ENCODE peak calls at places on chromosomes 4 and X, in ten cellular contexts. F is tibial artery; B is cardiac muscle cell; H is CD8-positive, alpha-beta T cell; O is uterus; A is heart left ventricle; T is upper lobe of left lung; X is vagina; L is right atrium auricular region; D is PC-3. E is an unnamed sample.

GRCh38 chrX:47217121-47217851 is 1.2 kb upstream of the CDK16 start:
- DNase-seq in F (no peak), B (no peak), H (peak; percentile 38), O (peak; percentile 44), A (no peak), T (peak; percentile 38), X (peak; percentile 93), L (no peak), D (peak; percentile 75), E (no peak)

GRCh38 chr4:100177855-100178254 is 12.4 kb downstream of the DDIT4L start:
- DNase-seq in F (no peak), B (no peak), H (no peak), O (no peak), A (no peak), T (no peak), X (no peak), L (no peak), D (peak; percentile 17), E (no peak)

GRCh38 chrX:109855501-109855900 is 122.4 kb upstream of the ACSL4 start:
- DNase-seq in F (no peak), B (no peak), H (no peak), O (no peak), A (no peak), T (no peak), X (no peak), L (no peak), D (peak; percentile 32), E (no peak)

GRCh38 chrX:47169273-47169672 is 24.3 kb downstream of the RBM10 start:
- DNase-seq in F (no peak), B (no peak), H (no peak), O (peak; percentile 9), A (no peak), T (no peak), X (no peak), L (no peak), D (no peak), E (no peak)

GRCh38 chrX:103101280-103102042 is 8.5 kb upstream of the NXF3 start:
- DNase-seq in F (no peak), B (peak; percentile 37), H (no peak), O (no peak), A (no peak), T (no peak), X (no peak), L (peak; percentile 48), D (no peak), E (peak; percentile 77)

GRCh38 chr4:41069838-41070237 is 144.5 kb downstream of the APBB2 start:
- DNase-seq in F (no peak), B (no peak), H (no peak), O (no peak), A (no peak), T (no peak), X (no peak), L (no peak), D (no peak), E (no peak)

GRCh38 chr4:2848449-2848848 is 4.8 kb downstream of the ADD1 start:
- DNase-seq in F (no peak), B (no peak), H (no peak), O (no peak), A (no peak), T (peak; percentile 73), X (no peak), L (no peak), D (peak; percentile 12), E (no peak)

GRCh38 chrX:139158256-139158655 is 372.3 kb upstream of the F9 start:
- DNase-seq in F (no peak), B (no peak), H (no peak), O (no peak), A (no peak), T (peak; percentile 65), X (no peak), L (no peak), D (peak; percentile 55), E (peak; percentile 47)

GRCh38 chrX:125826774-125827451 is 339.2 kb downstream of the DCAF12L2 start:
- DNase-seq in F (no peak), B (no peak), H (no peak), O (no peak), A (no peak), T (no peak), X (no peak), L (no peak), D (no peak), E (no peak)

GRCh38 chrX:125826080-125826479 is 340.0 kb downstream of the DCAF12L2 start:
- DNase-seq in F (no peak), B (no peak), H (no peak), O (no peak), A (no peak), T (no peak), X (no peak), L (no peak), D (no peak), E (no peak)
- TF ChIP-seq CTCF in F (no peak), B (no peak), H (no peak), O (no peak), A (no peak), T (no peak), X (no peak), L (no peak), D (no peak), E (no peak)

GRCh38 chrX:38638952-38639529 is 77.7 kb downstream of the TSPAN7 start:
- DNase-seq in F (no peak), B (no peak), H (no peak), O (no peak), A (no peak), T (no peak), X (no peak), L (no peak), D (no peak), E (peak; percentile 4)

GRCh38 chrX:38639730-38640129 is 78.4 kb downstream of the TSPAN7 start:
- DNase-seq in F (no peak), B (no peak), H (no peak), O (no peak), A (no peak), T (no peak), X (no peak), L (no peak), D (no peak), E (no peak)

GRCh38 chrX:38634665-38635064 is 73.3 kb downstream of the TSPAN7 start:
- DNase-seq in F (no peak), B (no peak), H (no peak), O (no peak), A (no peak), T (no peak), X (no peak), L (no peak), D (no peak), E (no peak)

GRCh38 chrX:38641197-38641596 is 79.9 kb downstream of the TSPAN7 start:
- DNase-seq in F (no peak), B (no peak), H (no peak), O (no peak), A (no peak), T (no peak), X (no peak), L (no peak), D (no peak), E (peak; percentile 3)

DNA sequence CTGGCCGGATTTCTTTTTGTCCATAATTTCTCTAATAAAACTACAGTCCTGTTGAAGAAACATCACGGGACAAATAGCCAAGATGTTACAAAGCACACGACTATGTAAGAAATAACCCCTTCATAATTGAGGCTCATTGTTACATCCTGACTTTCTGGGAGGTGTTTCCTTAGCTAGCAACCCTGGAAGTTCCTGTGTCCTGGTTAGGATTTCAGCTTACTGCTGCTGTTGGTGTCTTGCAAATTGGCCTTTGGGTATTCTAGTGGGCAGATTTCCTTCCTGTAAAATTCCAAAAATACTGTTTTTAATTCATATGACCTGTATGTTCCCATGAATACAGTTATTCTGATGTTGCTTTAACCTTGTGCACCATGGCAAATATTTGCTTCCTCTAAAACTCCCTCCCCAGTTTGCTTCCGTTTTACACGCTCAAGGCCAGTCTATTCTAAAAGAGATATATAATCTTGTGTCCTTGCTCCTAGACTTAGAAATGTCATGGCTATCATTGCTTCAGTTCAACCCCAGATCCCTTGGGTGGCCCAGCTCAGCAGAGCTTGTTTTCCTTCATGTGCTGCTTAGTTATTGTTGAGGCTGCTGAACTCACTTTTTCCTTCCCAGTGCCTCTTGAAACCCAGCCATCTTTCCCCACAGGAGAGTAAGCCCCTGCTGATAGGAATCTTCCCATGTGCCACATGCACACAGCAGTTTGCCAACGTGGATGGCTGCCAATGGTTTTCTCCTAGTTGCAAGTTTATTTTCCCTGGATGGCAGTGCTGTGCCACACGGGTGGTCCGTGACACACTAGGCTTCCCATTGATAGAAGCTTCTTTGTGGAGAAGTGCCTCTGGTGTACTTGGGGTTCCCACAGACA is 75.8 kb downstream of the TSPAN7 start:
- DNase-seq in F (no peak), B (no peak), H (no peak), O (peak; percentile 20), A (no peak), T (no peak), X (no peak), L (no peak), D (no peak), E (no peak)
- H3K4me1 ChIP-seq in F (no peaks in the 10 kb centered on the region), B (peaks cover 11% of the 10 kb centered on the region), H (no peaks in the 10 kb centered on the region), O (no peaks in the 10 kb centered on the region), A (no peaks in the 10 kb centered on the region), T (no peaks in the 10 kb centered on the region), X (no peaks in the 10 kb centered on the region), L (no peaks in the 10 kb centered on the region), D (no peaks in the 10 kb centered on the region), E (peaks cover 16% of the 10 kb centered on the region)

DNA sequence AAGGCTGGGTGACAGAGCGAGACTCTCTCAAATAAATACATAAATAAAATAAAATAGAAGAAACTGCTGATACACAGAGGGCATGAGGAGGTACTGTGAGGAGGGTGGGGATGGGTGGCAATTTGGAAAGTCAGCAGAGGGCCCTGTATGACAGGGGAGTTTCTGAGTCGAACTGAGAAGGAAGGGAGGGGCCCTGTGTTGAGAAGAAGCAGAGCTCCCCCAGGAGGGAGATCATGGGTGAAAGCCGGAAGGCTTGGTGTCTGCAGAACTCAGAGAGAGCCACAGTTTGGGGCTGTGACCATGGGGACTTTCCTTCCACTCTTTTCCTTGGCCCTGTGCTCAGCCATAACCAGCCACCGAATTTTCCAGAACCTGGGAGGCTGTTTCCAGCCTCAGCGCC is 24.8 kb upstream of the AFAP1 start:
- DNase-seq in F (no peak), B (no peak), H (no peak), O (no peak), A (no peak), T (no peak), X (no peak), L (no peak), D (peak; percentile 26), E (no peak)
- TF ChIP-seq CTCF in F (no peak), B (no peak), H (no peak), O (no peak), A (no peak), T (no peak), X (no peak), L (no peak), D (peak; percentile 15), E (no peak)

GRCh38 chrX:40085714-40086113 is 12.0 kb downstream of the BCOR start:
- DNase-seq in F (peak; percentile 80), B (no peak), H (no peak), O (no peak), A (no peak), T (no peak), X (no peak), L (no peak), D (no peak), E (no peak)

GRCh38 chrX:40086569-40087335 is 11.0 kb downstream of the BCOR start:
- DNase-seq in F (no peak), B (no peak), H (no peak), O (no peak), A (no peak), T (no peak), X (no peak), L (no peak), D (no peak), E (no peak)

GRCh38 chrX:40088803-40089540 is 8.8 kb downstream of the BCOR start:
- DNase-seq in F (no peak), B (no peak), H (no peak), O (no peak), A (no peak), T (no peak), X (no peak), L (no peak), D (no peak), E (no peak)

GRCh38 chrX:40088299-40088625 is 9.5 kb downstream of the BCOR start:
- DNase-seq in F (no peak), B (no peak), H (no peak), O (no peak), A (no peak), T (no peak), X (no peak), L (no peak), D (no peak), E (no peak)

GRCh38 chrX:40087574-40088298 is 10.0 kb downstream of the BCOR start:
- DNase-seq in F (no peak), B (no peak), H (no peak), O (no peak), A (no peak), T (no peak), X (no peak), L (no peak), D (no peak), E (peak; percentile 69)
- H3K4me1 ChIP-seq in F (no peaks in the 10 kb centered on the region), B (peaks cover 77% of the 10 kb centered on the region), H (peaks cover 64% of the 10 kb centered on the region), O (no peaks in the 10 kb centered on the region), A (peaks cover 6% of the 10 kb centered on the region), T (peaks cover 37% of the 10 kb centered on the region), X (peaks cover 70% of the 10 kb centered on the region), L (no peaks in the 10 kb centered on the region), D (peaks cover 61% of the 10 kb centered on the region), E (peaks cover 21% of the 10 kb centered on the region)